ENCODE peak calls at places on chromosome 22, in eight cellular contexts. E is activated T-cell treated with anti-CD3 and anti-CD28 coated beads, Interleukin-2, amount 50 U/mL, for 24 hours; W is upper lobe of left lung; M is AG09309; Z is mucosa of descending colon; S is anterior cingulate cortex; Q is PC-9; K is activated CD4-positive, alpha-beta memory T cell treated with anti-CD3 and anti-CD28 coated beads, Interleukin-2, amount 10 ng/mL, durations not matched to agents 7 days and 5 days. Y is an unnamed sample.

GRCh38 chr22:21447694-21448402 is 19.3 kb upstream of the TMEM191C start:
- DNase-seq in E (peak; percentile 29), W (peak; percentile 60), M (no peak), Z (peak; percentile 19), S (no peak), Q (no peak), K (peak; percentile 15), Y (peak; percentile 51)

GRCh38 chr22:23278883-23279675 is 98.8 kb downstream of the BCR start:
- DNase-seq in E (no peak), W (no peak), M (no peak), Z (peak; percentile 84), S (no peak), Q (peak; percentile 61), K (peak; percentile 47), Y (no peak)

GRCh38 chr22:42869463-42869862 is 12.4 kb upstream of the ARFGAP3 start:
- DNase-seq in E (no peak), W (peak; percentile 39), M (no peak), Z (no peak), S (no peak), Q (no peak), K (no peak), Y (no peak)

GRCh38 chr22:45612451-45612901 is 59.2 kb upstream of the ATXN10 start:
- DNase-seq in E (peak; percentile 41), W (peak; percentile 86), M (peak; percentile 55), Z (no peak), S (no peak), Q (no peak), K (peak; percentile 71), Y (peak; percentile 61)

GRCh38 chr22:35345808-35346505 is 34.9 kb upstream of the HMOX1 start:
- DNase-seq in E (no peak), W (no peak), M (no peak), Z (peak; percentile 34), S (no peak), Q (no peak), K (no peak), Y (no peak)

GRCh38 chr22:47250995-47251765 is 488.7 kb downstream of the TBC1D22A start:
- DNase-seq in E (no peak), W (no peak), M (no peak), Z (no peak), S (no peak), Q (no peak), K (no peak), Y (no peak)

GRCh38 chr22:24954114-24954463 is 1.6 kb downstream of the KIAA1671 start:
- DNase-seq in E (no peak), W (no peak), M (no peak), Z (no peak), S (no peak), Q (no peak), K (no peak), Y (no peak)

GRCh38 chr22:28142361-28142801 is 223.3 kb upstream of the PITPNB start:
- DNase-seq in E (no peak), W (no peak), M (peak; percentile 91), Z (no peak), S (no peak), Q (peak; percentile 1), K (no peak), Y (no peak)

GRCh38 chr22:17982572-17983141 is 41.7 kb downstream of the MICAL3 start:
- DNase-seq in E (no peak), W (no peak), M (no peak), Z (no peak), S (no peak), Q (no peak), K (no peak), Y (no peak)

Y was measured in activated CD8-positive, alpha-beta memory T cell treated with anti-CD3 and anti-CD28 coated beads, Interleukin-2, amount 50 U/mL, for 48 hours.